ENCODE peak calls at places on chromosome 1, in seven cellular contexts. G is CD4-positive, alpha-beta T cell; H is HFFc6; L is fibroblast of pulmonary artery; T is heart right ventricle; U is AG04450; I is Panc1. W is an unnamed sample.

GRCh38 chr1:48931571-48932251 is 155.0 kb upstream of the BEND5 start:
- DNase-seq in I (no peak), L (peak), T (no peak), G (no peak), H (no peak), U (no peak), W (no peak)

GRCh38 chr1:246074421-246074820 is 432.7 kb downstream of the SMYD3 start:
- DNase-seq in T (no peak), G (no peak), H (no peak), U (no peak), L (no peak), I (no peak), W (no peak)

GRCh38 chr1:187153047-187153446 is 324.3 kb downstream of the PLA2G4A start:
- DNase-seq in T (no peak), U (no peak), G (no peak), H (no peak), L (no peak), I (no peak), W (no peak)

GRCh38 chr1:93447481-93448291 is at the start of gene FNBP1L:
- DNase-seq in L (peak), G (peak), U (no peak), H (no peak), T (peak), I (no peak), W (peak)

GRCh38 chr1:109151146-109151545 is 37.2 kb downstream of the ELAPOR1 start:
- DNase-seq in H (peak), I (no peak), G (no peak), L (peak), T (peak), U (peak), W (no peak)

GRCh38 chr1:68516066-68516465 is 19.2 kb upstream of the DEPDC1 start:
- DNase-seq in T (no peak), G (no peak), I (no peak), H (no peak), L (peak), U (no peak), W (no peak)

GRCh38 chr1:114558548-114558947 is 22.9 kb downstream of the BCAS2 start:
- DNase-seq in H (no peak), I (no peak), T (no peak), L (peak), U (no peak), G (no peak), W (peak)

GRCh38 chr1:73627723-73628122 is 570.3 kb downstream of the LRRIQ3 start:
- DNase-seq in L (no peak), G (no peak), T (no peak), H (no peak), I (no peak), U (no peak), W (no peak)

GRCh38 chr1:22142315-22143064 is 407 bp downstream of the WNT4 start:
- DNase-seq in L (no peak), G (no peak), I (no peak), H (no peak), U (no peak), T (no peak), W (no peak)

GRCh38 chr1:116147114-116147510 is 35.9 kb downstream of the MAB21L3 start:
- DNase-seq in U (no peak), H (no peak), G (no peak), T (no peak), I (no peak), L (no peak), W (no peak)

GRCh38 chr1:57831624-57832023 is 407.8 kb upstream of the DAB1 start:
- DNase-seq in U (no peak), H (peak), T (no peak), L (peak), I (peak), G (no peak), W (no peak)

GRCh38 chr1:228818928-228819632 is 83.8 kb downstream of the RHOU start:
- DNase-seq in I (no peak), G (no peak), L (no peak), H (no peak), U (no peak), T (no peak), W (no peak)

GRCh38 chr1:223364685-223365382 is 858 bp upstream of the SUSD4 start:
- DNase-seq in U (no peak), T (peak), I (no peak), G (no peak), H (no peak), L (no peak), W (peak)

GRCh38 chr1:17162941-17163340 is 42.0 kb upstream of the PADI1 start:
- DNase-seq in I (no peak), H (no peak), L (no peak), T (no peak), G (no peak), U (no peak), W (no peak)

GRCh38 chr1:168833801-168834224 is 104.8 kb upstream of the DPT start:
- DNase-seq in G (no peak), I (no peak), H (no peak), T (no peak), U (no peak), L (no peak), W (no peak)

GRCh38 chr1:77085109-77085508 is 134.1 kb downstream of the PIGK start:
- DNase-seq in G (no peak), T (no peak), H (no peak), I (no peak), L (no peak), U (no peak), W (no peak)

GRCh38 chr1:170836146-170836545 is 99.2 kb upstream of the MROH9 start:
- DNase-seq in G (no peak), I (no peak), L (peak), U (no peak), T (no peak), H (peak), W (no peak)

GRCh38 chr1:228062812-228063211 is 19.7 kb upstream of the ARF1 start:
- DNase-seq in U (no peak), I (no peak), H (no peak), L (no peak), G (no peak), T (no peak), W (no peak)

GRCh38 chr1:55225228-55225627 is 10.1 kb upstream of the USP24 start:
- DNase-seq in T (no peak), I (no peak), L (no peak), G (no peak), U (no peak), H (no peak), W (no peak)

GRCh38 chr1:187157552-187157951 is 328.8 kb downstream of the PLA2G4A start:
- DNase-seq in T (no peak), G (no peak), L (no peak), I (no peak), U (no peak), H (no peak), W (no peak)

GRCh38 chr1:175150596-175151319 is 41.8 kb downstream of the KIAA0040 start:
- DNase-seq in H (peak), T (no peak), I (no peak), L (no peak), G (no peak), U (no peak), W (no peak)

GRCh38 chr1:244801246-244801645 is 34.2 kb upstream of the COX20 start:
- DNase-seq in I (peak), L (peak), G (peak), T (peak), H (no peak), U (no peak), W (peak)

GRCh38 chr1:224939844-224940425 is 10.5 kb downstream of the DNAH14 start:
- DNase-seq in T (no peak), L (no peak), G (no peak), U (no peak), H (no peak), I (no peak), W (no peak)

GRCh38 chr1:151143986-151144385 is 2.4 kb downstream of the SEMA6C start:
- DNase-seq in H (no peak), G (no peak), T (peak), L (no peak), U (no peak), I (no peak), W (peak)

GRCh38 chr1:151145158-151146071 is 1.0 kb downstream of the SEMA6C start:
- DNase-seq in H (no peak), I (no peak), G (no peak), L (peak), T (peak), U (no peak), W (no peak)

GRCh38 chr1:151144474-151145157 is 1.8 kb downstream of the SEMA6C start:
- DNase-seq in T (no peak), L (peak), U (no peak), H (no peak), I (no peak), G (no peak), W (no peak)

GRCh38 chr1:151142411-151143056 is 3.9 kb downstream of the SEMA6C start:
- DNase-seq in T (peak), L (no peak), H (no peak), I (no peak), G (no peak), U (no peak), W (no peak)

GRCh38 chr1:151143057-151143435 is 3.4 kb downstream of the SEMA6C start:
- DNase-seq in G (no peak), L (no peak), T (no peak), H (no peak), I (no peak), U (no peak), W (no peak)
- TF ChIP-seq CTCF in G (no peak), L (no peak), T (peak), H (no peak), I (no peak), U (no peak), W (no peak)

GRCh38 chr1:183953031-183953430 is 84.5 kb downstream of the COLGALT2 start:
- DNase-seq in T (no peak), H (no peak), I (no peak), U (no peak), G (no peak), L (no peak), W (no peak)

GRCh38 chr1:183957216-183957830 is 80.2 kb downstream of the COLGALT2 start:
- DNase-seq in H (no peak), I (no peak), T (no peak), L (no peak), U (no peak), G (no peak), W (no peak)

GRCh38 chr1:183958958-183959357 is 78.6 kb downstream of the COLGALT2 start:
- DNase-seq in L (no peak), H (no peak), U (no peak), G (no peak), I (no peak), T (peak), W (no peak)

GRCh38 chr1:183954496-183954895 is 83.0 kb downstream of the COLGALT2 start:
- DNase-seq in T (no peak), U (no peak), L (no peak), G (no peak), H (no peak), I (no peak), W (no peak)

DNA sequence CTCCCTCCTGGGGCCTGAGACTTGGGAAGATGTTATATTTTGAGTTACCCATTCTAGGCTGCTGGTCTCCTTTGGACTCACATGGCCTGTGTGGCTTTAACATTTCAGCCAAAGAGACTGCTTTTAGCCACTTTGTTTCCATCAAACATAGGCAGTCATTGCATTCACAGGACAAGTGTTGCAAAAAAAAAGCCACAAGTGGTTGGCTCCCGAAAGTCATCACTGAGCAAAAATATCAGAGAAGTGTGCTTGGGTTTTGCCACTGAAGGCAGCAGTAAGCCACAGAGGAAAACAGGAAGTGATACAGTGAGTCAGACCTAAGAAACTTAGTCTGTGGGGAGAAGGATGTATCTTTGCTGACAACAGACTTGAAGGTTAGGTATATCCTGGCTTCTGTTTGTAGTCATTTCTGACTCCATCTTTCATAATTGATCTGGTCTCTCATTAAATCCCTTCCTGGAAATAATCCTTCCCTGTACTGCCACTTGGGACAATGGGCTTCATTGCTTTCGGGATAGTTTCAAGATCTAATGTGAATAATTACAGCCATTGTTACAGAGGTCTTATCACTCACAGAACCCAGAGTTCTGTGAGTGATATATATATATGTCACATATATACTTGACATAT is 80.9 kb downstream of the COLGALT2 start:
- DNase-seq in L (peak), U (peak), H (peak), I (peak), T (no peak), G (peak), W (peak)
- TF ChIP-seq CTCF in L (peak), U (peak), H (peak), I (peak), T (peak), G (peak), W (peak)

GRCh38 chr1:222288056-222288455 is 259.8 kb downstream of the HHIPL2 start:
- DNase-seq in L (no peak), T (no peak), H (peak), U (no peak), I (no peak), G (no peak), W (peak)
- TF ChIP-seq CTCF in L (no peak), T (no peak), H (no peak), U (no peak), I (no peak), G (no peak), W (no peak)

GRCh38 chr1:31830065-31830464 is 14.2 kb upstream of the SPOCD1 start:
- DNase-seq in I (no peak), T (no peak), H (no peak), G (no peak), L (no peak), U (no peak), W (no peak)
- TF ChIP-seq CTCF in I (no peak), T (no peak), H (no peak), G (no peak), L (no peak), U (no peak), W (no peak)

GRCh38 chr1:3869751-3870301 is 12.6 kb downstream of the DFFB start:
- DNase-seq in H (no peak), G (no peak), U (no peak), T (no peak), I (no peak), L (peak), W (peak)
- TF ChIP-seq CTCF in H (no peak), G (no peak), U (no peak), T (no peak), I (no peak), L (no peak), W (no peak)

W was measured in NB4.